ENCODE peak calls at places on chromosomes 7 and 10, in four cellular contexts. W is ELF-1; H is central memory CD4-positive, alpha-beta T cell; P is activated naive CD8-positive, alpha-beta T cell treated with anti-CD3 and anti-CD28 coated beads, Interleukin-2, amount 50 U/mL, for 24 hours. V is an unnamed sample.

GRCh38 chr10:70925377-70926214 is 37.2 kb upstream of the PCBD1 start:
- DNase-seq in W (peak), H (no peak), P (peak), V (peak)

GRCh38 chr7:117731455-117731854 is 141.8 kb downstream of the CTTNBP2 start:
- DNase-seq in P (peak), W (peak), H (no peak), V (no peak)

GRCh38 chr10:96789571-96790108 is 42.5 kb upstream of the LCOR start:
- DNase-seq in P (peak), W (no peak), H (no peak), V (no peak)

GRCh38 chr7:131107343-131108211 is 220.1 kb upstream of the MKLN1 start:
- DNase-seq in P (peak), H (peak), W (peak), V (peak)

GRCh38 chr10:92789826-92790225 is 58.5 kb upstream of the EXOC6 start:
- DNase-seq in W (no peak), P (no peak), H (no peak), V (no peak)

GRCh38 chr7:142873281-142873784 is 12.2 kb downstream of the TRPV6 start:
- DNase-seq in H (no peak), W (peak), P (peak), V (no peak)

GRCh38 chr10:5589963-5590511 is 65.3 kb downstream of the CALML3 start:
- DNase-seq in H (peak), W (peak), P (no peak), V (peak)

GRCh38 chr7:141301544-141301943 is 227.7 kb downstream of the TMEM178B start:
- DNase-seq in P (no peak), H (no peak), W (no peak), V (no peak)

GRCh38 chr7:32881074-32881982 is 10.2 kb downstream of the KBTBD2 start:
- DNase-seq in P (no peak), H (no peak), W (no peak), V (no peak)

GRCh38 chr10:93873427-93874115 is 20.2 kb upstream of the SLC35G1 start:
- DNase-seq in H (no peak), P (no peak), W (no peak), V (no peak)

GRCh38 chr10:32048282-32048681 is 7.9 kb downstream of the KIF5B start:
- DNase-seq in W (no peak), H (no peak), P (no peak), V (no peak)

GRCh38 chr7:50303894-50304157 is 690 bp upstream of the IKZF1 start:
- DNase-seq in W (no peak), H (no peak), P (no peak), V (peak)

GRCh38 chr10:102004376-102004775 is 51.6 kb downstream of the ARMH3 start:
- DNase-seq in H (no peak), P (no peak), W (no peak), V (no peak)

GRCh38 chr10:88830643-88831277 is 20.9 kb downstream of the ANKRD22 start:
- DNase-seq in W (no peak), P (no peak), H (no peak), V (no peak)

GRCh38 chr7:91634485-91635177 is 245.9 kb downstream of the MTERF1 start:
- DNase-seq in W (no peak), H (no peak), P (no peak), V (no peak)

GRCh38 chr10:77290528-77291155 is 347.0 kb downstream of the KCNMA1 start:
- DNase-seq in P (no peak), H (no peak), W (peak), V (no peak)

GRCh38 chr7:608954-609711 is 89.5 kb upstream of the PDGFA start:
- DNase-seq in W (no peak), P (no peak), H (no peak), V (peak)

V was measured in spleen.